ENCODE peak calls at places on chromosomes 7 and 10, in ten cellular contexts. Z, A, J, W, K, I, B, R, O and C are unnamed samples.

GRCh38 chr7:13724631-13725566 is 264.6 kb downstream of the ETV1 start:
- DNase-seq in Z (no peak), A (no peak), J (no peak), W (no peak), K (no peak), I (no peak), B (no peak), R (no peak), O (no peak), C (no peak)

GRCh38 chr10:15391491-15391890 is 20.4 kb upstream of the FAM171A1 start:
- DNase-seq in Z (no peak), A (no peak), J (no peak), W (no peak), K (no peak), I (no peak), B (no peak), R (no peak), O (no peak), C (no peak)

GRCh38 chr10:90125966-90126600 is 424.7 kb downstream of the KIF20B start:
- DNase-seq in Z (no peak), A (no peak), J (peak), W (no peak), K (no peak), I (no peak), B (no peak), R (peak), O (no peak), C (no peak)

GRCh38 chr7:17403996-17404395 is 105.5 kb downstream of the AHR start:
- DNase-seq in Z (no peak), A (no peak), J (no peak), W (no peak), K (no peak), I (no peak), B (no peak), R (peak), O (peak), C (no peak)

GRCh38 chr7:6637544-6638229 is 569 bp downstream of the ZNF316 start:
- DNase-seq in Z (no peak), A (no peak), J (peak), W (no peak), K (peak), I (peak), B (peak), R (peak), O (peak), C (no peak)

GRCh38 chr7:102473271-102473991 is 5.3 kb downstream of the POLR2J start:
- DNase-seq in Z (no peak), A (no peak), J (peak), W (no peak), K (no peak), I (no peak), B (peak), R (no peak), O (no peak), C (no peak)

GRCh38 chr7:135508853-135509588 is 881 bp downstream of the CNOT4 start:
- DNase-seq in Z (peak), A (no peak), J (peak), W (no peak), K (no peak), I (peak), B (no peak), R (peak), O (peak), C (peak)

GRCh38 chr7:537911-538634 is 18.4 kb upstream of the PDGFA start:
- DNase-seq in Z (peak), A (peak), J (peak), W (no peak), K (peak), I (peak), B (no peak), R (no peak), O (peak), C (peak)

GRCh38 chr7:106793015-106793651 is 71.9 kb upstream of the PIK3CG start:
- DNase-seq in Z (peak), A (no peak), J (no peak), W (no peak), K (peak), I (peak), B (no peak), R (peak), O (peak), C (no peak)

GRCh38 chr10:22002531-22003110 is 909 bp downstream of the DNAJC1 start:
- DNase-seq in Z (no peak), A (no peak), J (peak), W (no peak), K (no peak), I (peak), B (no peak), R (peak), O (peak), C (no peak)

GRCh38 chr10:99984201-99984600 is 25.5 kb downstream of the DNMBP start:
- DNase-seq in Z (no peak), A (no peak), J (no peak), W (no peak), K (no peak), I (peak), B (no peak), R (no peak), O (no peak), C (no peak)

GRCh38 chr7:154336295-154336694 is 284.1 kb downstream of the DPP6 start:
- DNase-seq in Z (no peak), A (no peak), J (no peak), W (no peak), K (no peak), I (no peak), B (no peak), R (no peak), O (no peak), C (no peak)

GRCh38 chr7:41824284-41824683 is 121.4 kb upstream of the INHBA start:
- DNase-seq in Z (no peak), A (no peak), J (no peak), W (no peak), K (no peak), I (peak), B (no peak), R (peak), O (no peak), C (no peak)

GRCh38 chr7:139094596-139094995 is 14.9 kb downstream of the ZC3HAV1 start:
- DNase-seq in Z (no peak), A (no peak), J (no peak), W (no peak), K (no peak), I (peak), B (peak), R (no peak), O (no peak), C (peak)

GRCh38 chr7:77205706-77206105 is 6.1 kb upstream of the FGL2 start:
- DNase-seq in Z (no peak), A (no peak), J (no peak), W (no peak), K (no peak), I (peak), B (no peak), R (no peak), O (no peak), C (no peak)

GRCh38 chr7:65441010-65441409 is 67.4 kb downstream of the ZNF92 start:
- DNase-seq in Z (no peak), A (no peak), J (no peak), W (no peak), K (no peak), I (peak), B (no peak), R (no peak), O (no peak), C (no peak)

GRCh38 chr7:2779086-2779485 is 65.0 kb downstream of the GNA12 start:
- DNase-seq in Z (no peak), A (no peak), J (no peak), W (no peak), K (no peak), I (no peak), B (no peak), R (peak), O (no peak), C (no peak)

GRCh38 chr7:136652635-136653370 is 215.6 kb upstream of the CHRM2 start:
- DNase-seq in Z (no peak), A (no peak), J (no peak), W (no peak), K (no peak), I (peak), B (no peak), R (no peak), O (no peak), C (no peak)

GRCh38 chr10:29519670-29520069 is 115.1 kb downstream of the SVIL start:
- DNase-seq in Z (no peak), A (no peak), J (no peak), W (no peak), K (no peak), I (no peak), B (no peak), R (no peak), O (no peak), C (no peak)

GRCh38 chr10:29514306-29514705 is 120.5 kb downstream of the SVIL start:
- DNase-seq in Z (no peak), A (no peak), J (no peak), W (no peak), K (no peak), I (no peak), B (no peak), R (no peak), O (no peak), C (no peak)

GRCh38 chr10:29512460-29512974 is 122.3 kb downstream of the SVIL start:
- DNase-seq in Z (no peak), A (no peak), J (no peak), W (no peak), K (no peak), I (no peak), B (no peak), R (no peak), O (no peak), C (no peak)

GRCh38 chr10:29522038-29522855 is 112.5 kb downstream of the SVIL start:
- DNase-seq in Z (no peak), A (no peak), J (peak), W (no peak), K (no peak), I (peak), B (peak), R (no peak), O (no peak), C (no peak)

DNA sequence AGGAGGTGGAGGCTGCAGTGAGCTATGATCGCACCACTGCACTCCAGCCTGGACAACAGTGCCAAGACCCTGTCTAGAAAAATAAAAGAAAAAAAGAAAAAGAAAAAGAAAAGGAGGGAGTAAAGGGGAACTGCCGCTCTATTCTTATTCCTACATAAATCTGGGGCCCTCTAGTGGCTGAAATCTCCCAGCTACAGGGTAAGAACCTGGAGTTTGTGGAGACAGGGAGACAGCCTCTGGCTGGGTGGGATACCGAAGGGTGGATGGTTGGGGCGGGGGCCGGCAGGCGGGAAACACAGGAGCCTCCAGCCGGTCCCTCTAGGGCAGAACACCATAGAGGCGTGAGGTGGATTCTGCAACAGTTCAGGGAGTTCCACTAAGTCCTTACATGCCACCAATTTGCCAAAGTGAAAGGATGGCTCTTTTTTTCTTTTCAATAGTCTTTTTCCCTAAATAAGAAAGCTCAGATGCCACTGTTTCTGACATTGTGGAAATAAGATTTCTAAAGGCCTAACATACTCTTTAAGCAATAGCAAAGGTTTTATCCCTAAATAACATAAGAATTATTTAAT is 117.3 kb downstream of the SVIL start:
- DNase-seq in Z (peak), A (no peak), J (peak), W (no peak), K (peak), I (peak), B (no peak), R (peak), O (peak), C (peak)
- TF ChIP-seq CTCF in Z (peak), A (no peak), J (peak), W (peak), K (peak), I (peak), B (peak), R (peak), O (peak), C (peak)

DNA sequence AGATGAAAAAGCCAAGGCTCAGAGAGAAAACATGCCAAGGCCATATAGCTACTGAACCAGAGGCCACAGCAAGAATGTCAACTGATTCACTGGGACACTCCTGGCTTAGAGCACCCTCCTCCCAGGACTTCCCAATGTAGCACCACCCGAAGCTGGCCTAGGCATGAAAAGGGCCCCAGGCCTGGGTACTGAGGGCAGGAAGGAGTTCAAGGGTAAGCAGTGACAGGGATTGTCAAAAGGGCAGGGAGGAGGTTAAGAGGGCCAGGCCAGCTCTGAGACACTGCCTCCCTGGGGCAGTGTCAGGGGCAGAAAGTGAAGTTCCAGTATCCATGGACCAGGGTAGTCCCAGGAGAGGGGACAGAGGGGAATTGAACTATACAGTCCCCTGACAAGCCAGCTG is 57.8 kb downstream of the FRMPD2 start:
- DNase-seq in Z (no peak), A (no peak), J (peak), W (no peak), K (no peak), I (no peak), B (no peak), R (no peak), O (no peak), C (no peak)
- TF ChIP-seq POLR2A in Z (no peak), A (no peak), J (no peak), W (no peak), K (no peak), I (no peak), B (no peak), R (no peak), O (no peak), C (no peak)

DNA sequence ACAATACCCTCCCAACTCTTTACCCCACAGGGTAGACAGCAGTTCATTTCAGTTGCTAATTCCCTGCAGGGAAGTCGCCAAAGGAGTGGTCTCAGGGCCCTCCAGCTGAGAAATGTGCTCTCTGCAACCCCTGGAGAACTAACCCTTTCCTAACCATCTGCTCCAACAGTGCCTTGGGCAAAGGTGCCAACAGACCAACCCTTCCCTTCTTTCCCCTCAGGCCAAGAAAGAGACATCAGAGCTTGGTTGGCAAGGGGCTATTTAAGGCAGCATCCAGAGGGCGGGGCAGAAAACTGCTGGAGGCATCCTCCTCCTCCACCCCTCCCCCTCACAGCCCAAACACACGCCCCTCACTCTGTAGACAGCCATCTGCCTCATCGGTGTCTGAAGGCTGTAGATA is 1.7 kb downstream of the SORBS1 start:
- DNase-seq in Z (no peak), A (no peak), J (no peak), W (no peak), K (no peak), I (no peak), B (no peak), R (no peak), O (no peak), C (no peak)
- H3K4me3 ChIP-seq in Z (no peak), A (peak), J (no peak), W (peak), K (no peak), I (no peak), B (peak), R (no peak), O (peak), C (peak)

DNA sequence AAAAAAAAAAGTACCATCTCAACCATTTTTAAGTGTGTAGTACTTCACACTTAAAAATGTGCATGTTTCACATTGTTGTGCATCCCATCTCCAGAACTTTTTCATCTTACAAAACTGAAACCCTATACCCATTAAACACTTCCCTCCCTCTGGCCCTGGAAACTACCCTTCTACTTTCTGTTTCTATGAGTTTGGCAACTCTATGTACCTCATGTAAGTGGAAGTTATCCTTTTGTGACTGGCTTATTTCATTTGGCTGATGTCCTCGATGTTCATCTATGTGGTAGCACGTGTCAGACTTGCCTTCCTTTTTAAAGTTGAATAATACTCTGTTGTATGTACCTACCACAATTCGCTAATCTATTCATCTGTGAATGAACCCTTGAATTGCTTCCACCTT is 12.2 kb downstream of the KCNMA1 start:
- DNase-seq in Z (no peak), A (no peak), J (no peak), W (no peak), K (no peak), I (no peak), B (no peak), R (no peak), O (no peak), C (no peak)
- TF ChIP-seq CTCF in Z (no peak), A (no peak), J (no peak), W (no peak), K (no peak), I (no peak), B (no peak), R (no peak), O (no peak), C (no peak)

DNA sequence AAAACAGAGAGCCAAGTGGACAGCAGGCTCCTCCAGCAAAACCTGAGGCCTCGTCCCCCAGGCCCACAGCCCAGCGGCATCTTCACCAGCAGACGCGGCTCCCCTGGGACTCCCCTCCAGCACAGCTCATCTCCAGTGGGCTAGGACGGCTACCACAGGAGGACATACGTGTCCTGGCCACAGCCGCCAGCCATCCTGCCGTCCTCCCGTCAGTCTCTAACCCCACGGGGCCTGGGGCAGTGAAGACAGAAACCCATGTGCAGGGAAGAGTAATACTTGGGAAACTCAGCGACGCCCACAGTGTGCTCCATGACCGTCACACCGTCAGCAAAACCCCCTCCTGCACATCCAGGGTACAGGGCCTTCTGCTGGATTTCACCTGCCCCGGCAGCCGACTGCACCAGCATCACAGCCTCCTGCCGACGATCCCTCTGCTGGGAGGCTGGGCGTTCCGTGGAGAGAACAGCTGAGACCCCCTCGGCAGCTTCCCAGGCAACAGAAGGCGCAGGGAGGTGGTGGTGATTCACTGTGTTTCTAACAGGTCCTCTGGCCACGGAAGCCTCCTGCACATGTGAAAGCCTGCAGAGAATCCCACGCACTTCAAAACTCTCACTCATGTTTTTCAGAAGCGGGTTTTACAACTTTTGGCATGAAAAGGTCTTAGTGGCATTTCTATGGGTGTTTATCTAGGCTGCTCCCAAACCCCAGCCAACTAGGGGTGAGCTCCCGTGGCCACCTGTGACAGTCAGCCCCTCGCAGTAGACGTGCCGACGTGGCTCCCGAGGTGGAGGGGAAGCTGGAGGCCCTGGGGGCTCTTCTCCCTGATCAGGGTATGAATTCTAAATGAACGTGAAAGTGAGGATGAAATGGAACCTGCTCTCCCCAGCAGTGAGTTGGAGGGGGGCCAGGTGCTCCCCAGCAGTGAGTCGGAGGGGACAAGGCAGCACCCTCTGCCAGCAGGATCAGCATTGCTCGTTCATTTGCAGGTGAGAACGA is 513.5 kb downstream of the PTPRN2 start:
- DNase-seq in Z (no peak), A (no peak), J (no peak), W (no peak), K (no peak), I (no peak), B (no peak), R (no peak), O (no peak), C (no peak)
- TF ChIP-seq POLR2A in Z (no peak), A (no peak), J (no peak), W (no peak), K (no peak), I (no peak), B (no peak), R (no peak), O (no peak), C (no peak)

GRCh38 chr10:112345743-112346142 is 28.2 kb upstream of the ACSL5 start:
- DNase-seq in Z (no peak), A (no peak), J (no peak), W (no peak), K (no peak), I (no peak), B (no peak), R (no peak), O (no peak), C (no peak)
- H3K4me3 ChIP-seq in Z (no peak), A (no peak), J (no peak), W (no peak), K (no peak), I (no peak), B (no peak), R (no peak), O (no peak), C (no peak)